ENCODE peak calls at places on chromosomes 3 and 15, in six cellular contexts. O is GM12891; Y is GM13977; S is stimulated activated CD8-positive, alpha-beta memory T cell treated with anti-CD3 and anti-CD28 coated beads, Interleukin-4, amount 100 ng/mL, for 4 hours; G is CD4-positive, CD25-positive, alpha-beta regulatory T cell; K is B cell. B is an unnamed sample.

GRCh38 chr3:146507331-146508120 is 36.9 kb downstream of the PLSCR1 start:
- DNase-seq in K (no peak), G (no peak), Y (no peak), S (no peak), O (no peak), B (no peak)

GRCh38 chr3:61425356-61425755 is 136.0 kb upstream of the PTPRG start:
- DNase-seq in O (no peak), S (no peak), K (no peak), Y (no peak), G (no peak), B (no peak)

GRCh38 chr3:43971486-43971885 is 270.2 kb upstream of the TOPAZ1 start:
- DNase-seq in S (no peak), O (no peak), K (no peak), G (no peak), Y (no peak), B (no peak)

GRCh38 chr3:168029705-168030104 is 66.0 kb downstream of the GOLIM4 start:
- DNase-seq in S (no peak), G (no peak), O (no peak), K (no peak), Y (no peak), B (no peak)

GRCh38 chr3:141738636-141739363 is 702 bp downstream of the RNF7 start:
- DNase-seq in G (no peak), Y (peak; percentile 15), K (peak; percentile 34), S (peak; percentile 7), O (no peak), B (no peak)

GRCh38 chr3:53884623-53885022 is 2.7 kb upstream of the ACTR8 start:
- DNase-seq in S (no peak), Y (no peak), G (no peak), O (no peak), K (no peak), B (no peak)

GRCh38 chr15:75368689-75369239 is 357 bp upstream of the MAN2C1 start:
- DNase-seq in Y (peak; percentile 41), S (no peak), G (no peak), O (peak; percentile 30), K (no peak), B (no peak)

GRCh38 chr3:194672876-194673275 is 885 bp upstream of the LSG1 start:
- DNase-seq in G (no peak), K (no peak), Y (no peak), S (no peak), O (no peak), B (no peak)

GRCh38 chr3:63863150-63864007 is at the start of the genes ATXN7 and THOC7:
- DNase-seq in G (peak; percentile 66), Y (peak; percentile 86), O (peak; percentile 56), K (peak; percentile 87), S (no peak), B (peak; percentile 56)

GRCh38 chr3:194369522-194370279 is at the start of gene LRRC15:
- DNase-seq in O (no peak), Y (no peak), S (no peak), G (no peak), K (no peak), B (no peak)

GRCh38 chr3:194386066-194386465 is 13.0 kb downstream of the GP5 start:
- DNase-seq in K (no peak), G (no peak), S (no peak), Y (no peak), O (no peak), B (no peak)

GRCh38 chr3:25405335-25405734 is 22.7 kb upstream of the RARB start:
- DNase-seq in Y (no peak), K (no peak), S (no peak), G (no peak), O (no peak), B (no peak)

GRCh38 chr15:67085818-67086649 is 20.6 kb downstream of the SMAD3 start:
- DNase-seq in Y (peak; percentile 59), K (peak; percentile 74), S (no peak), G (no peak), O (peak; percentile 39), B (no peak)

GRCh38 chr3:174287601-174288180 is 571.4 kb upstream of the NAALADL2 start:
- DNase-seq in S (no peak), O (no peak), K (no peak), Y (no peak), G (no peak), B (no peak)

GRCh38 chr3:70742081-70742480 is 429.6 kb upstream of the MDFIC2 start:
- DNase-seq in G (no peak), K (no peak), Y (no peak), O (no peak), S (no peak), B (no peak)

B was measured in T-helper 22 cell.